ENCODE peak calls at places on chromosome 21, in nine cellular contexts. A is T47D; J is stimulated activated naive B cell treated with anti-CD40 and anti-IgM and Interleukin-4, amounts not matched to agents 10 μg/mL and 1 μg/mL and 100 μg/mL, for 72 hours; I is HuH-7.5; R is right atrium auricular region; F is NCI-H510A treated with DMSO at 0.1 percent for 48 hours; K is HTR-8/SVneo; V is Caki2; Y is DMS153. B is an unnamed sample.

GRCh38 chr21:32535616-32536015 is 49.7 kb downstream of the TCP10L start:
- DNase-seq in K (no peak), R (no peak), V (no peak), Y (no peak), F (no peak), I (no peak), J (no peak), A (no peak), B (no peak)

GRCh38 chr21:18617291-18617690 is 213.7 kb upstream of the TMPRSS15 start:
- DNase-seq in K (no peak), Y (no peak), R (no peak), A (no peak), F (no peak), J (no peak), V (no peak), I (no peak), B (no peak)

GRCh38 chr21:44927587-44928461 is 7.1 kb upstream of the ITGB2 start:
- DNase-seq in V (peak), F (no peak), I (no peak), A (peak), K (peak), J (peak), Y (no peak), R (no peak), B (no peak)

GRCh38 chr21:44813727-44814126 is 4.1 kb downstream of the SUMO3 start:
- DNase-seq in K (no peak), J (no peak), Y (no peak), V (no peak), R (no peak), A (no peak), F (no peak), I (no peak), B (no peak)

GRCh38 chr21:35520302-35520701 is 471.2 kb upstream of the RUNX1 start:
- DNase-seq in J (no peak), I (no peak), K (no peak), Y (peak), A (no peak), R (no peak), F (no peak), V (no peak), B (no peak)

GRCh38 chr21:31612889-31613785 is 46.4 kb upstream of the SOD1 start:
- DNase-seq in K (no peak), J (no peak), Y (no peak), I (no peak), F (no peak), V (no peak), A (no peak), R (no peak), B (no peak)

GRCh38 chr21:44458971-44459711 is 3.8 kb downstream of the LRRC3 start:
- DNase-seq in R (no peak), A (no peak), V (no peak), I (no peak), K (no peak), J (no peak), F (no peak), Y (no peak), B (no peak)

GRCh38 chr21:23016617-23017016 is 2018.4 kb downstream of the NCAM2 start:
- DNase-seq in I (no peak), K (peak), V (no peak), J (no peak), R (no peak), F (no peak), A (peak), Y (no peak), B (peak)

GRCh38 chr21:31181089-31181757 is 142.9 kb upstream of the KRTAP19-8 start:
- DNase-seq in K (no peak), V (no peak), R (no peak), I (no peak), F (no peak), Y (no peak), A (no peak), J (no peak), B (no peak)

GRCh38 chr21:29436143-29436542 is 137.4 kb downstream of the BACH1 start:
- DNase-seq in V (no peak), I (no peak), K (no peak), Y (no peak), J (no peak), F (no peak), R (no peak), A (no peak), B (no peak)

GRCh38 chr21:44880762-44881585 is 7.5 kb upstream of the PTTG1IP start:
- DNase-seq in R (no peak), I (no peak), V (peak), J (no peak), A (no peak), F (no peak), Y (no peak), K (peak), B (no peak)

GRCh38 chr21:41857771-41858300 is 21.3 kb downstream of the PRDM15 start:
- DNase-seq in J (no peak), F (no peak), K (no peak), V (no peak), R (no peak), Y (no peak), I (no peak), A (no peak), B (no peak)

GRCh38 chr21:33332143-33332542 is 7.4 kb downstream of the IFNAR1 start:
- DNase-seq in V (no peak), J (no peak), I (no peak), K (no peak), A (no peak), F (no peak), R (no peak), Y (no peak), B (no peak)

GRCh38 chr21:45573452-45574035 is 31.3 kb upstream of the SLC19A1 start:
- DNase-seq in V (no peak), A (no peak), K (no peak), I (no peak), F (no peak), J (no peak), Y (no peak), R (no peak), B (no peak)

GRCh38 chr21:41659791-41660560 is 106.9 kb downstream of the RIPK4 start:
- DNase-seq in K (no peak), F (no peak), I (no peak), R (no peak), Y (no peak), J (no peak), V (no peak), A (no peak), B (no peak)

GRCh38 chr21:41869771-41870170 is 9.4 kb downstream of the PRDM15 start:
- DNase-seq in A (no peak), R (no peak), I (no peak), J (no peak), V (no peak), K (no peak), Y (no peak), F (no peak), B (no peak)

GRCh38 chr21:43893536-43894205 is 28.6 kb downstream of the AGPAT3 start:
- DNase-seq in Y (no peak), K (no peak), I (no peak), A (no peak), R (no peak), J (no peak), V (no peak), F (no peak), B (no peak)

GRCh38 chr21:36065497-36066036 is 4.3 kb upstream of the CBR1 start:
- DNase-seq in A (no peak), Y (peak), F (no peak), K (peak), J (no peak), V (no peak), I (no peak), R (no peak), B (no peak)